ENCODE peak calls at places on chromosomes 5 and 9, in seven cellular contexts. K is SK-N-DZ; S is KG1; Z is activated effector memory CD4-positive, alpha-beta T cell treated with Interleukin-2 at 50 U/mL for 16 hours; O is T1000; Y is Calu3; G is astrocyte of the spinal cord. A is an unnamed sample.

GRCh38 chr9:88198346-88198807 is 60.1 kb upstream of the SPATA31C2 start:
- DNase-seq in Z (no peak), K (no peak), G (peak; percentile 32), O (no peak), S (no peak), Y (peak; percentile 31), A (peak; percentile 67)

GRCh38 chr5:82657036-82657699 is 379.0 kb upstream of the RPS23 start:
- DNase-seq in S (no peak), Y (no peak), K (no peak), O (no peak), G (no peak), Z (no peak), A (no peak)

GRCh38 chr5:141051526-141051876 is 327 bp downstream of the PCDHB1 start:
- DNase-seq in K (no peak), Y (no peak), Z (no peak), O (no peak), S (no peak), G (no peak), A (no peak)

GRCh38 chr5:41951224-41951623 is 26.1 kb downstream of the FBXO4 start:
- DNase-seq in S (no peak), Z (no peak), G (no peak), K (no peak), O (no peak), Y (no peak), A (no peak)

GRCh38 chr5:57177479-57178156 is 3.8 kb downstream of the GPBP1 start:
- DNase-seq in Z (no peak), S (no peak), K (no peak), Y (no peak), O (no peak), G (no peak), A (no peak)

GRCh38 chr5:33721491-33722245 is 170.1 kb downstream of the ADAMTS12 start:
- DNase-seq in G (peak; percentile 77), Z (no peak), S (no peak), K (no peak), Y (no peak), O (no peak), A (no peak)

GRCh38 chr5:173012882-173013281 is 29.3 kb downstream of the ATP6V0E1 start:
- DNase-seq in G (no peak), S (no peak), Y (no peak), K (no peak), Z (no peak), O (no peak), A (no peak)

GRCh38 chr9:94441796-94442195 is 113.1 kb upstream of the PCAT7 start:
- DNase-seq in G (no peak), S (no peak), Y (no peak), Z (no peak), O (no peak), K (no peak), A (no peak)

GRCh38 chr5:135944967-135945560 is 9.7 kb downstream of the LECT2 start:
- DNase-seq in K (peak; percentile 55), Y (peak; percentile 66), Z (no peak), S (peak; percentile 7), G (peak; percentile 89), O (peak; percentile 18), A (peak; percentile 66)

GRCh38 chr5:33311893-33312292 is 128.9 kb upstream of the TARS1 start:
- DNase-seq in O (peak; percentile 53), Z (no peak), S (no peak), G (peak; percentile 94), Y (no peak), K (no peak), A (no peak)

GRCh38 chr9:21903380-21903965 is 90.7 kb downstream of the CDKN2A start:
- DNase-seq in K (no peak), Y (no peak), S (no peak), G (no peak), Z (no peak), O (no peak), A (no peak)

GRCh38 chr9:3292311-3292710 is 233.5 kb downstream of the RFX3 start:
- DNase-seq in K (no peak), O (no peak), G (peak; percentile 5), S (no peak), Y (no peak), Z (no peak), A (no peak)

GRCh38 chr5:145764325-145764724 is 70.8 kb downstream of the PRELID2 start:
- DNase-seq in K (no peak), S (no peak), Z (no peak), G (peak; percentile 7), O (no peak), Y (no peak), A (no peak)

GRCh38 chr5:150497274-150497988 is 10.5 kb upstream of the NDST1 start:
- DNase-seq in Y (peak; percentile 82), O (peak; percentile 86), K (no peak), Z (no peak), S (no peak), G (peak; percentile 94), A (no peak)

GRCh38 chr9:133727876-133728441 is 10.2 kb downstream of the SARDH start:
- DNase-seq in K (no peak), Z (no peak), G (no peak), Y (no peak), S (no peak), O (no peak), A (no peak)

GRCh38 chr5:73591102-73591695 is 25.7 kb downstream of the UTP15 start:
- DNase-seq in O (peak; percentile 33), G (peak; percentile 91), K (peak; percentile 85), Z (no peak), Y (peak; percentile 82), S (peak; percentile 17), A (peak; percentile 66)

GRCh38 chr5:52888363-52888762 is 100.6 kb downstream of the ITGA1 start:
- DNase-seq in Z (no peak), O (no peak), K (no peak), S (no peak), Y (no peak), G (no peak), A (no peak)

GRCh38 chr9:112285056-112285455 is 48.4 kb downstream of the PTBP3 start:
- DNase-seq in Y (no peak), O (no peak), Z (no peak), G (no peak), S (no peak), K (no peak), A (no peak)

GRCh38 chr5:72243706-72244105 is 76.3 kb downstream of the MRPS27 start:
- DNase-seq in Z (no peak), O (no peak), S (no peak), G (no peak), Y (no peak), K (no peak), A (no peak)

GRCh38 chr9:136275655-136276429 is 28.1 kb downstream of the CCDC187 start:
- DNase-seq in K (peak; percentile 44), Z (no peak), S (no peak), O (no peak), G (no peak), Y (no peak), A (no peak)

GRCh38 chr5:123215929-123216702 is 127.1 kb downstream of the PRDM6 start:
- DNase-seq in G (no peak), O (no peak), Z (no peak), S (no peak), K (no peak), Y (no peak), A (no peak)

GRCh38 chr9:125932012-125932411 is 184.8 kb downstream of the PBX3 start:
- DNase-seq in O (peak; percentile 30), G (peak; percentile 98), K (no peak), Z (no peak), Y (no peak), S (no peak), A (no peak)

GRCh38 chr9:104970588-104970987 is 42.6 kb upstream of the ABCA1 start:
- DNase-seq in S (no peak), K (no peak), Z (no peak), G (no peak), O (no peak), Y (no peak), A (no peak)

GRCh38 chr5:106521701-106522100 is 1149.0 kb downstream of the EFNA5 start:
- DNase-seq in Y (peak; percentile 16), G (peak; percentile 85), O (no peak), K (no peak), Z (no peak), S (no peak), A (no peak)

GRCh38 chr5:84379749-84380148 is 4.9 kb downstream of the EDIL3 start:
- DNase-seq in K (no peak), Z (no peak), Y (no peak), G (peak; percentile 72), O (no peak), S (no peak), A (no peak)

GRCh38 chr9:84170521-84171141 is 169.9 kb downstream of the SLC28A3 start:
- DNase-seq in G (peak; percentile 96), Y (peak; percentile 14), K (no peak), S (no peak), O (peak; percentile 70), Z (no peak), A (no peak)

GRCh38 chr9:38016375-38017120 is 52.5 kb downstream of the SHB start:
- DNase-seq in Y (no peak), O (no peak), Z (no peak), K (no peak), S (no peak), G (peak; percentile 78), A (no peak)

GRCh38 chr5:1311443-1312055 is 16.7 kb upstream of the TERT start:
- DNase-seq in Y (no peak), G (no peak), S (no peak), K (no peak), Z (no peak), O (no peak), A (no peak)

GRCh38 chr5:31407921-31408714 is 123.8 kb downstream of the DROSHA start:
- DNase-seq in S (no peak), G (peak; percentile 14), Y (no peak), O (no peak), K (no peak), Z (no peak), A (no peak)